ENCODE peak calls at places on chromosomes 4 and X, in eight cellular contexts. G, H, Y, W, N, K, F and L are unnamed samples.

GRCh38 chr4:156335721-156336120 is 382.1 kb upstream of the CTSO start:
- DNase-seq in Y (no peak), F (no peak), W (no peak), N (no peak), H (no peak), G (no peak), K (no peak), L (no peak)

GRCh38 chr4:154642361-154642760 is 29.9 kb upstream of the FGG start:
- DNase-seq in N (no peak), G (no peak), F (no peak), W (no peak), H (no peak), K (no peak), Y (no peak), L (no peak)

GRCh38 chrX:2446815-2447214 is 54.0 kb downstream of the DHRSX start:
- DNase-seq in N (no peak), F (no peak), H (no peak), K (no peak), Y (no peak), G (no peak), W (no peak), L (no peak)

GRCh38 chrX:128622296-128622695 is 570.1 kb upstream of the ACTRT1 start:
- DNase-seq in Y (no peak), W (no peak), G (no peak), N (no peak), F (no peak), K (no peak), H (no peak), L (no peak)

GRCh38 chr4:26330186-26330787 is 9.5 kb downstream of the RBPJ start:
- DNase-seq in H (peak; percentile 50), W (no peak), K (peak; percentile 68), Y (no peak), G (peak; percentile 73), F (no peak), N (no peak), L (no peak)

GRCh38 chr4:31366041-31366440 is 645.9 kb downstream of the PCDH7 start:
- DNase-seq in N (no peak), H (no peak), F (no peak), W (no peak), K (peak; percentile 30), G (peak; percentile 9), Y (no peak), L (no peak)

GRCh38 chr4:3480528-3481112 is 17.5 kb downstream of the DOK7 start:
- DNase-seq in W (peak; percentile 83), Y (peak; percentile 40), F (peak; percentile 93), G (peak; percentile 76), H (peak; percentile 84), N (peak; percentile 62), K (peak; percentile 63), L (peak; percentile 72)

GRCh38 chrX:43313035-43313434 is 343.1 kb upstream of the MAOA start:
- DNase-seq in Y (no peak), F (no peak), W (no peak), H (no peak), K (no peak), G (no peak), N (no peak), L (no peak)

GRCh38 chr4:58303456-58303855 is 1193.3 kb upstream of the IGFBP7 start:
- DNase-seq in Y (no peak), N (no peak), K (no peak), W (no peak), F (no peak), G (no peak), H (no peak), L (no peak)

GRCh38 chr4:105992641-105993305 is 97.5 kb downstream of the NPNT start:
- DNase-seq in Y (no peak), W (no peak), N (no peak), F (no peak), H (no peak), G (no peak), K (no peak), L (no peak)

GRCh38 chr4:164949448-164950118 is 27.9 kb downstream of the TRIM61 start:
- DNase-seq in K (no peak), Y (no peak), H (no peak), W (no peak), G (no peak), F (no peak), N (no peak), L (peak; percentile 55)

GRCh38 chr4:104531390-104531789 is 36.7 kb upstream of the CXXC4 start:
- DNase-seq in G (peak; percentile 9), H (no peak), F (no peak), W (no peak), Y (no peak), K (no peak), N (no peak), L (no peak)

GRCh38 chr4:118280501-118281218 is 72.1 kb downstream of the PRSS12 start:
- DNase-seq in K (peak; percentile 85), F (no peak), G (peak; percentile 85), N (no peak), Y (peak; percentile 56), W (peak; percentile 55), H (peak; percentile 40), L (peak; percentile 48)

GRCh38 chr4:8200302-8200975 is 1.3 kb downstream of the SH3TC1 start:
- DNase-seq in Y (peak; percentile 67), W (peak; percentile 68), K (peak; percentile 31), N (no peak), G (peak; percentile 69), F (no peak), H (peak; percentile 45), L (no peak)
- H3K4me3 ChIP-seq in Y (no peak overlapping the region), W (peak overlapping the region; percentile 46), K (no peak overlapping the region), N (peak overlapping the region; percentile 89), G (no peak overlapping the region), F (no peak overlapping the region), H (peak overlapping the region; percentile 91), L (no peak overlapping the region)

DNA sequence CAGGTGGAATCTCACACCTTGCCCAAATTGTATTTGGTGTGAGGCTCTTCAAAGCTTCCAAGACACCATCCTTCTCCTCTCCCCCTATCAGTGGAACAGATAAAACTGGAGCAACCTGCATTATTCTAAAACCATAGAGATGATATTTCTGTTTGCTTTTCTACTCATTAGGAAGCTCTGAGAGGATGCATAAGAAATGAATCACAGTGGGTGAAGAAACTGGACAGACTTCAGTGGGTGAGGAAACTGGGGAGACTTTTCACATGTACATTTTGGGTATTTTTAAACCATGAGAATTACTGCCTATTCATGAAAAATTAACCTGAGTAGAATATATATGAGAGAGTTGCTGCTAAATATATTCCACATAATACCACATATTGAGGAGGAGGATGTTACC is 16.4 kb downstream of the HAND2 start:
- DNase-seq in W (no peak), G (no peak), H (no peak), N (no peak), Y (no peak), F (no peak), K (no peak), L (no peak)
- H3K27me3 ChIP-seq in W (peaks cover 100% of the 10 kb centered on the region), G (peaks cover 68% of the 10 kb centered on the region), H (no peaks in the 10 kb centered on the region), N (peaks cover 39% of the 10 kb centered on the region), Y (peaks cover 39% of the 10 kb centered on the region), F (no peaks in the 10 kb centered on the region), K (peaks cover 84% of the 10 kb centered on the region), L (no peaks in the 10 kb centered on the region)

DNA sequence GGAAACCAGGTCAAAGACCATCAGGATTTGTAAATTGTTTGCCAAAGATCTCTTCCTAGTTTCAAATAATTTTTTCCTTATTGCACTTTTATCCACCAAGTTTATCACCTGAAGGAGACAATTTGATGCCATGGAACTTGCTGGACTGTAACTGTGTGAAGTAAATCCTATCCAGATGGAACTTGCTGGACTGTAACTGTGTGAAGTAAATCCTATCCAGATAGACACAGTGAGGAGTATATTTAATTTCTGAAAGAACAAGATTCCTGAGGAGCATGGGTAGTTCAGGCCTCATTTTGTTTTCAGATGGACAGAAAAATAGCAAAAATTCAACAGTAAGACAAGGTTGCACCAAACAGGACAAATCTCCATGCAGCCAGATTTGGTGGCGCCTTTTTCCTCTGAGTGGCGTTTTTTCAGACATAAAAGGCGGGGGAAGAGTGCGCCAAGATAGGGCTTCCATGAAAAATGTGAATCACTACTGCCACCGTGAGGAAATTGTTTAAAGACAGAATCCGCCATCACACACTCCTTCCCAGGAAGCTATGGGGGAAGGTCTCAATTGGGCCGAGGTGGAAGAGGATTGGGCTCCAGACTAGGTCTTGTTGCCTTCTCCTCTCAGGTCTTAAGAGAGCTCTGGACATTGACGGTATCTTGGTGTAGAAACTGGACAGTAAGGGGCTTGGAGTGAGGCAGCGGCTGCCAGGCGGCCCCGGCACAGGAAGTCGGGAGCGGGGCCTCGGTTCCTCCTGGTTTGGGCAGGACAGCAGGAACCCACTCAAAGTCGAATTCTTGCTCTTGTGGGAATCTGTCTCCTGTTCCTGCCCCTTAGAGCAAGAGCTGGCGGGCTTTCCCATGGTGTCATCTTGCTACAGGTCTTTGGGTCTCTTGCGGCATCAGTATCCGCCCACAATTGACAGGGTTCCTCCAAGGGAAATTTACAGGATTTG is 234.7 kb downstream of the OR13H1 start:
- DNase-seq in G (no peak), W (peak; percentile 77), N (no peak), K (peak; percentile 76), F (no peak), Y (peak; percentile 8), H (peak; percentile 79), L (no peak)
- H3K4me3 ChIP-seq in G (no peak overlapping the region), W (peak overlapping the region; percentile 42), N (no peak overlapping the region), K (peak overlapping the region; percentile 85), F (no peak overlapping the region), Y (no peak overlapping the region), H (no peak overlapping the region), L (no peak overlapping the region)

GRCh38 chr4:1170156-1170804 is 2.1 kb downstream of the SPON2 start:
- DNase-seq in W (no peak), H (no peak), Y (no peak), N (no peak), G (no peak), F (no peak), K (no peak), L (no peak)
- H3K27me3 ChIP-seq in W (peaks cover 56% of the 10 kb centered on the region), H (no peaks in the 10 kb centered on the region), Y (peaks cover 46% of the 10 kb centered on the region), N (peaks cover 12% of the 10 kb centered on the region), G (no peaks in the 10 kb centered on the region), F (no peaks in the 10 kb centered on the region), K (no peaks in the 10 kb centered on the region), L (no peaks in the 10 kb centered on the region)

GRCh38 chr4:74555843-74556242 is 110.9 kb downstream of the AREG start:
- DNase-seq in Y (no peak), N (no peak), K (no peak), H (no peak), G (no peak), W (no peak), F (no peak), L (no peak)
- H3K4me3 ChIP-seq in Y (no peak overlapping the region), N (no peak overlapping the region), K (no peak overlapping the region), H (no peak overlapping the region), G (no peak overlapping the region), W (no peak overlapping the region), F (no peak overlapping the region), L (no peak overlapping the region)

DNA sequence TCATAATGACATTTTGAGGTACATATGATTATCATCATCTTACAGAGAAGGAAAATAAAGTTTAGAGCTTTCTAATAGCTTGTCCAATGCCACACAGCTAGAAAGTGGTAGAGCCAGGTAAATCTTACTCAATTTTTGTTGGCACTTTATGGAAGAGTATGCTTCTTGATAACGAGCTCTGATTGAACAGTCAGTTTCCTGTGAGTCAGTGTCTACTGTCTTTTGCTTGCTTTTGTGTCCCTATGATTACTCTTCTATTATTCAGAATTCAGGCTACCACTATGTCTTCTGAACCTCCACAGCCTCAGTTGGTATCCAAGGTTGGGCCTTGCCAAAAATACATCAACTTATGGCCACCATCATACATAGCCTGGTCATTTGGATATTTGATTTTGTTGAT is 2.6 kb downstream of the FAAH2 start:
- DNase-seq in K (no peak), W (no peak), G (no peak), F (no peak), N (no peak), Y (no peak), H (no peak), L (no peak)
- H3K27me3 ChIP-seq in K (no peaks in the 10 kb centered on the region), W (no peaks in the 10 kb centered on the region), G (no peaks in the 10 kb centered on the region), F (no peaks in the 10 kb centered on the region), N (no peaks in the 10 kb centered on the region), Y (no peaks in the 10 kb centered on the region), H (no peaks in the 10 kb centered on the region), L (no peaks in the 10 kb centered on the region)

GRCh38 chrX:67784712-67785111 is 240.9 kb downstream of the AR start:
- DNase-seq in K (no peak), W (no peak), H (no peak), N (no peak), Y (no peak), G (no peak), F (no peak), L (no peak)
- H3K4me3 ChIP-seq in K (no peak overlapping the region), W (no peak overlapping the region), H (no peak overlapping the region), N (no peak overlapping the region), Y (no peak overlapping the region), G (no peak overlapping the region), F (no peak overlapping the region), L (no peak overlapping the region)